ENCODE peak calls at places on chromosomes 16 and 17, in six cellular contexts. A is heart right ventricle; H is mucosa of descending colon; C is NCI-H1048; S is AG20443; M is stimulated activated CD4-positive, alpha-beta T cell treated with anti-CD3 and anti-CD28 coated beads, Interleukin-12 subunit alpha, Interleukin-12 subunit beta, amount 100 ng/mL, for 48 hours. T is an unnamed sample.

GRCh38 chr16:72101195-72101594 is 7.5 kb downstream of the DHX38 start:
- DNase-seq in A (no peak), M (no peak), H (no peak), S (no peak), C (no peak), T (no peak)

GRCh38 chr16:3808308-3809063 is 72.0 kb downstream of the CREBBP start:
- DNase-seq in C (no peak), A (no peak), S (no peak), H (no peak), M (no peak), T (no peak)

GRCh38 chr17:74773871-74774286 is 2.3 kb downstream of the NAT9 start:
- DNase-seq in H (no peak), C (no peak), M (no peak), A (no peak), S (no peak), T (no peak)

GRCh38 chr17:40456396-40456951 is 13.2 kb downstream of the IGFBP4 start:
- DNase-seq in H (no peak), A (peak; percentile 66), S (no peak), C (no peak), M (no peak), T (no peak)

GRCh38 chr17:77468897-77469296 is 328.1 kb downstream of the SEC14L1 start:
- DNase-seq in M (no peak), H (no peak), C (no peak), S (no peak), A (no peak), T (no peak)

GRCh38 chr17:38725066-38725465 is 5.1 kb upstream of the CISD3 start:
- DNase-seq in A (no peak), H (no peak), C (no peak), M (no peak), S (no peak), T (no peak)

GRCh38 chr17:52170963-52171572 is 12.6 kb upstream of the CA10 start:
- DNase-seq in H (peak; percentile 42), C (no peak), A (no peak), S (no peak), M (no peak), T (no peak)

GRCh38 chr17:4003501-4004421 is 39.5 kb upstream of the ATP2A3 start:
- DNase-seq in H (peak; percentile 80), A (no peak), M (no peak), S (no peak), C (no peak), T (no peak)

GRCh38 chr17:16932156-16932555 is 39.8 kb downstream of the TNFRSF13B start:
- DNase-seq in H (no peak), A (no peak), C (no peak), M (no peak), S (no peak), T (no peak)

GRCh38 chr16:30740364-30741251 is 7.6 kb upstream of the PHKG2 start:
- DNase-seq in A (peak; percentile 76), S (peak; percentile 97), C (peak; percentile 39), H (peak; percentile 96), M (no peak), T (no peak)

GRCh38 chr17:17536702-17537101 is 40.5 kb upstream of the RASD1 start:
- DNase-seq in C (no peak), A (no peak), S (no peak), H (no peak), M (no peak), T (no peak)

GRCh38 chr16:66619534-66620418 is 15.3 kb downstream of the CMTM3 start:
- DNase-seq in A (no peak), C (no peak), H (no peak), S (peak; percentile 48), M (no peak), T (no peak)

GRCh38 chr17:28348979-28349378 is 8.3 kb downstream of the POLDIP2 start:
- DNase-seq in H (no peak), A (no peak), M (no peak), C (no peak), S (no peak), T (no peak)

GRCh38 chr16:50692644-50692998 is 785 bp upstream of the NOD2 start:
- DNase-seq in H (no peak), C (no peak), M (no peak), S (no peak), A (no peak), T (no peak)

GRCh38 chr16:1709356-1709755 is 3.4 kb downstream of the MAPK8IP3 start:
- DNase-seq in A (no peak), H (no peak), M (no peak), C (no peak), S (no peak), T (no peak)

GRCh38 chr17:21041753-21042433 is 918 bp downstream of the USP22 start:
- DNase-seq in A (peak; percentile 87), C (no peak), H (peak; percentile 86), M (peak; percentile 75), S (peak; percentile 76), T (peak; percentile 69)

GRCh38 chr16:68005786-68006286 is 6.6 kb upstream of the DPEP2 start:
- DNase-seq in H (peak; percentile 38), C (no peak), M (no peak), A (no peak), S (peak; percentile 8), T (peak; percentile 82)

GRCh38 chr17:40342575-40343058 is 21.9 kb downstream of the GJD3 start:
- DNase-seq in A (no peak), S (no peak), H (no peak), C (no peak), M (no peak), T (no peak)

GRCh38 chr17:49717371-49717841 is 9.6 kb upstream of the SLC35B1 start:
- DNase-seq in C (no peak), M (no peak), H (no peak), A (peak; percentile 31), S (no peak), T (no peak)

GRCh38 chr17:59845595-59846390 is 47.0 kb downstream of the TUBD1 start:
- DNase-seq in S (peak; percentile 34), M (no peak), H (peak; percentile 87), A (no peak), C (peak; percentile 94), T (no peak)